ENCODE peak calls at places on chromosomes 3 and 15, in nine cellular contexts. D is aorta; V is HepG2; Q is left ventricle myocardium inferior; P is mammary epithelial cell; L is upper lobe of left lung; S is CD8-positive, alpha-beta memory T cell; N is CD4-positive, alpha-beta memory T cell; C is breast epithelium. U is an unnamed sample.

GRCh38 chr15:64651573-64652260 is 123.7 kb downstream of the RBPMS2 start:
- DNase-seq in Q (no peak), P (peak; percentile 20), N (peak; percentile 68), L (no peak), S (peak; percentile 65), C (no peak), V (peak; percentile 85), D (no peak), U (no peak)

GRCh38 chr3:105649469-105649868 is 219.3 kb downstream of the CBLB start:
- DNase-seq in D (no peak), S (no peak), L (no peak), Q (no peak), P (no peak), N (no peak), C (no peak), V (no peak), U (no peak)

GRCh38 chr3:134822065-134822464 is 27.0 kb downstream of the EPHB1 start:
- DNase-seq in P (no peak), Q (no peak), S (no peak), C (no peak), N (no peak), D (no peak), L (no peak), V (no peak), U (no peak)

GRCh38 chr3:182105875-182106274 is 394.1 kb downstream of the SOX2 start:
- DNase-seq in L (no peak), Q (no peak), V (no peak), D (no peak), N (no peak), C (no peak), S (no peak), P (peak; percentile 73), U (no peak)

GRCh38 chr3:124786491-124787241 is 56.4 kb downstream of the UMPS start:
- DNase-seq in L (no peak), D (no peak), V (no peak), S (no peak), P (peak; percentile 6), N (no peak), Q (no peak), C (no peak), U (peak; percentile 41)

GRCh38 chr15:78360426-78360825 is 20.3 kb downstream of the CRABP1 start:
- DNase-seq in Q (peak; percentile 34), P (no peak), S (no peak), N (no peak), V (no peak), C (no peak), L (no peak), D (no peak), U (no peak)

GRCh38 chr15:55637086-55637485 is 48.9 kb upstream of the PYGO1 start:
- DNase-seq in L (no peak), Q (no peak), V (no peak), P (no peak), D (no peak), C (no peak), S (no peak), N (no peak), U (no peak)

GRCh38 chr15:20672469-20672868 is 130.9 kb upstream of the GOLGA6L6 start:
- DNase-seq in V (no peak), N (no peak), L (no peak), P (no peak), D (no peak), Q (no peak), C (no peak), S (no peak), U (no peak)

GRCh38 chr15:75508741-75509532 is 57.4 kb upstream of the SIN3A start:
- DNase-seq in V (peak; percentile 23), S (no peak), P (peak; percentile 13), C (no peak), L (no peak), D (no peak), Q (no peak), N (peak; percentile 48), U (no peak)

GRCh38 chr15:98663045-98663444 is 14.7 kb downstream of the IGF1R start:
- DNase-seq in C (no peak), D (no peak), Q (no peak), N (no peak), S (no peak), P (no peak), L (no peak), V (no peak), U (no peak)

GRCh38 chr3:13818919-13819318 is 61.0 kb downstream of the WNT7A start:
- DNase-seq in Q (no peak), D (no peak), L (peak; percentile 73), V (no peak), C (no peak), N (no peak), P (no peak), S (no peak), U (no peak)
- H3K9me3 ChIP-seq in Q (peaks cover 53% of the 10 kb centered on the region), D (peaks cover 27% of the 10 kb centered on the region), L (peaks cover 26% of the 10 kb centered on the region), V (no peaks in the 10 kb centered on the region), C (peaks cover 35% of the 10 kb centered on the region), N (peaks cover 27% of the 10 kb centered on the region), P (peaks cover 60% of the 10 kb centered on the region), S (peaks cover 28% of the 10 kb centered on the region), U (peaks cover 11% of the 10 kb centered on the region)

GRCh38 chr15:85639752-85640381 is 154.9 kb downstream of the KLHL25 start:
- DNase-seq in S (no peak), C (no peak), L (no peak), P (peak; percentile 48), N (no peak), Q (no peak), D (no peak), V (no peak), U (no peak)

GRCh38 chr15:85642054-85642692 is 152.6 kb downstream of the KLHL25 start:
- DNase-seq in S (no peak), P (no peak), C (no peak), L (no peak), D (peak; percentile 48), V (no peak), Q (no peak), N (no peak), U (no peak)

GRCh38 chr15:85632014-85632413 is 162.7 kb downstream of the KLHL25 start:
- DNase-seq in N (no peak), V (no peak), C (no peak), L (no peak), S (no peak), D (no peak), P (no peak), Q (no peak), U (no peak)

GRCh38 chr15:85633859-85634258 is 160.9 kb downstream of the KLHL25 start:
- DNase-seq in L (no peak), C (no peak), D (no peak), N (no peak), P (no peak), V (no peak), S (no peak), Q (no peak), U (no peak)

GRCh38 chr15:85636351-85636750 is 158.4 kb downstream of the KLHL25 start:
- DNase-seq in S (no peak), P (no peak), D (no peak), N (no peak), C (no peak), V (no peak), L (no peak), Q (no peak), U (no peak)
- H3K4me1 ChIP-seq in S (no peaks in the 10 kb centered on the region), P (peaks cover 4% of the 10 kb centered on the region), D (peaks cover 2% of the 10 kb centered on the region), N (peaks cover 18% of the 10 kb centered on the region), C (no peaks in the 10 kb centered on the region), V (peaks cover 5% of the 10 kb centered on the region), L (peaks cover 38% of the 10 kb centered on the region), Q (peaks cover 90% of the 10 kb centered on the region), U (peaks cover 7% of the 10 kb centered on the region)

DNA sequence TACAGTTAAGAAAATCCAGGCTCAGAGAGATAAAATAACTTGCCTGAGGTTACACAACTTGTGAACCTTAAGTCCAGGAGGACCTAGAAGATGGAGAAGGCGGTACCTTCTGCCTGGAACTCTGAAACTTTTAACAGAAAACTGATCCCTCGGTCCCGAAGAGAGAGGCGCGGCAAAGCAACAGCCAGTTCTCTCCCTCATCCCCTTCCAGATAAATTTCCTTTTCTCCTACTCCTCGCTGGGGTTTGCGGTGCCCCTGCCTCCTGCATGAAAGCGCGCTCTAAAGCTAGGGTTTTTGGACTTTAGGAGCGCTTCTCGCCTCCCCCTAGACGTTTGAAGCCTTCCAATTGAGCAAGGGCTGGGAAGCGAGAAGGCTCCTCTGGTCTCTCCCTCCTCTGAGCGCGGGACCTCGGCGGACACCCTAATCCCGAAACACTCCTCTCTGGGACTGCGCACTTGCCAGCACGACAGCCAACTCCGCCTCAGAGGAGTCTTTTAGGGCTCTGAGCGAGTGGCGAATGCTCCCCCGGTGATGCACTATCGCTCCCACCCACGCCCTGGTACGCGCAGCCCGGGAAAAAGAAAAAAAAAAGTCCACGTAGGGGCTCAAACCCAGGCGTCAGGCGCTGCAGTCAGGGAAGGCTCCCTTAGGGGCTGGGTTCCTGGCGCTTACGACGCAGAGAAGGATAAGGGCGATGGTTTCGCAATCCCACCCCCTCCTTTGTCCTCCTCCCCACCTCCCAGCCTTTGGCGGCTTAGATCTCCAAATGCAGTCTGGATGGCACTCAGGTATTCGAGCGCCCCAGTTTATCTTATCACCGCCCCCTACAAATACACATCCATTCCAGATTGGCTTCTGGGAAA is 7.9 kb upstream of the EOMES start:
- DNase-seq in V (no peak), N (no peak), Q (no peak), L (no peak), C (no peak), D (no peak), S (no peak), P (no peak), U (no peak)
- H3K4me3 ChIP-seq in V (no peak overlapping the region), N (no peak overlapping the region), Q (peak overlapping the region; percentile 54), L (no peak overlapping the region), C (peak overlapping the region; percentile 26), D (no peak overlapping the region), S (peak overlapping the region; percentile 39), P (peak overlapping the region; percentile 9), U (no peak overlapping the region)

GRCh38 chr3:120339362-120339761 is 9.8 kb downstream of the LRRC58 start:
- DNase-seq in P (no peak), L (no peak), V (no peak), N (no peak), C (no peak), S (no peak), D (no peak), Q (no peak), U (no peak)

GRCh38 chr3:120338517-120338916 is 10.6 kb downstream of the LRRC58 start:
- DNase-seq in D (no peak), Q (no peak), L (no peak), V (no peak), N (no peak), P (no peak), S (no peak), C (no peak), U (no peak)

GRCh38 chr3:120344349-120344748 is 4.8 kb downstream of the LRRC58 start:
- DNase-seq in N (peak; percentile 73), V (peak; percentile 52), C (no peak), D (no peak), L (no peak), Q (no peak), S (no peak), P (no peak), U (no peak)

DNA sequence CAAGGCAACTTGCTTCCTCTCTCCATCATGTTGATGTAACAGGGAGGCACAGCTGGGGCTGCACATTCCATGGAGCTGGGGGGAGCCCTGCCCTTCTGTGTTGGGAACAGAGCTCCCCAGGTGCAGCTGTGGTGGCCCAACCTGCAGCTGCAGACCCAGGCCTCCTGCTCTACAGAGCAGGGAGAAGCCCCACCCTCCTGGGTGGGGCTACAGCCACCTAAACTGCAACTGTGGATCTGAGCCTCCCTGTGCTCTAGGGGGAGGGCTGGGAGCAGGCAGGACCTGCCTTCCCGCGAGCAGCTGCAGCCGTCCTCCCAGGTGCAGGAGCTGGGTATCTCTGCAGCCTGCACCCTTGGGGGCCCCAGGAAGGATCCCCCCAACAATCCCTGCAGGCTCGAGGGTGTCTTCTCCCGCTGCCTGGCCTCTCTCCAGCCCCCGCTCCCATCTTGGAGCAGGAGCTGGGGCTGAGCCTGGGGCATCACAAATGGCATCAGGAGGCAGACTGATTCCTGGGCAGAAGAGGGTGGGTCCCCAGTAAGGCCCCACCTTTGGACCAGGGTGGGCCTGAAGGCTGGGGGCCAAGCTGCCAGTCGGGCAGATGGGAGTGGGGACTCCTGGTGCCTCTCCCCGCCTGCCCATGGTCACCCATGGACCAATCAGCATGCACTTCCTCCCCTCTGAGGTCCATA is 7.4 kb downstream of the LRRC58 start:
- DNase-seq in L (peak; percentile 50), V (no peak), P (no peak), D (no peak), N (no peak), C (no peak), Q (no peak), S (no peak), U (no peak)
- H3K9me3 ChIP-seq in L (peaks cover 4% of the 10 kb centered on the region), V (peaks cover 7% of the 10 kb centered on the region), P (no peaks in the 10 kb centered on the region), D (no peaks in the 10 kb centered on the region), N (no peaks in the 10 kb centered on the region), C (no peaks in the 10 kb centered on the region), Q (peaks cover 27% of the 10 kb centered on the region), S (no peaks in the 10 kb centered on the region), U (no peaks in the 10 kb centered on the region)

U was measured in colonic mucosa.